ENCODE peak calls at places on chromosomes 5 and 9, in five cellular contexts. B is HepG2, A is H1, M is transverse colon, N is K562. F is an unnamed sample.

GRCh38 chr9:89527084-89527483 is 29.2 kb upstream of the SEMA4D start:
- DNase-seq in M (peak; percentile 40), N (no peak), A (no peak), B (no peak), F (peak; percentile 81)

GRCh38 chr9:79512251-79512650 is 59.5 kb upstream of the TLE4 start:
- DNase-seq in M (no peak), A (no peak), B (no peak), N (no peak), F (no peak)

GRCh38 chr9:8070779-8071444 is 271.3 kb upstream of the DMAC1 start:
- DNase-seq in A (peak; percentile 54), B (no peak), N (no peak), M (no peak), F (peak; percentile 28)

GRCh38 chr9:113349434-113350337 is at the start of gene BSPRY:
- DNase-seq in B (no peak), M (peak; percentile 68), N (no peak), A (peak; percentile 76), F (peak; percentile 53)

GRCh38 chr5:76765249-76765648 is 49.3 kb downstream of the F2R start:
- DNase-seq in M (no peak), B (no peak), N (no peak), A (no peak), F (no peak)

GRCh38 chr5:9835121-9835770 is 205.1 kb upstream of the TAS2R1 start:
- DNase-seq in M (no peak), B (no peak), A (peak; percentile 57), N (no peak), F (no peak)

GRCh38 chr9:89368550-89368949 is 50.2 kb downstream of the SECISBP2 start:
- DNase-seq in N (no peak), M (no peak), A (no peak), B (no peak), F (no peak)

GRCh38 chr9:121551985-121552753 is 52.5 kb upstream of the GGTA1 start:
- DNase-seq in N (no peak), M (no peak), B (no peak), A (no peak), F (no peak)

GRCh38 chr5:10232386-10232785 is 17.3 kb downstream of the ATPSCKMT start:
- DNase-seq in B (no peak), M (no peak), N (no peak), A (no peak), F (peak; percentile 16)

GRCh38 chr9:133371261-133371711 is 4.6 kb downstream of the SURF4 start:
- DNase-seq in B (no peak), N (peak; percentile 45), A (no peak), M (no peak), F (no peak)

GRCh38 chr9:105841562-105841961 is 147.2 kb downstream of the TMEM38B start:
- DNase-seq in B (no peak), M (no peak), A (no peak), N (no peak), F (no peak)

GRCh38 chr5:143217065-143217803 is 186.3 kb downstream of the NR3C1 start:
- DNase-seq in B (peak; percentile 32), A (no peak), N (peak; percentile 34), M (no peak), F (no peak)

GRCh38 chr5:180521101-180521500 is 26.9 kb downstream of the CNOT6 start:
- DNase-seq in N (no peak), M (no peak), A (no peak), B (no peak), F (no peak)

GRCh38 chr9:70049672-70050271 is 6.1 kb downstream of the MAMDC2 start:
- DNase-seq in A (peak; percentile 37), B (no peak), N (no peak), M (peak; percentile 71), F (peak; percentile 36)
- TF ChIP-seq EP300 in A (no peak), B (no peak), N (no peak), M (no peak), F (no peak)

GRCh38 chr5:126369995-126370731 is 53.0 kb upstream of the GRAMD2B start:
- DNase-seq in A (no peak), B (peak; percentile 83), M (no peak), N (no peak), F (no peak)

GRCh38 chr5:126373621-126374416 is 49.4 kb upstream of the GRAMD2B start:
- DNase-seq in M (no peak), A (no peak), B (no peak), N (no peak), F (no peak)

GRCh38 chr5:126369083-126369482 is 54.1 kb upstream of the GRAMD2B start:
- DNase-seq in A (no peak), B (no peak), M (no peak), N (no peak), F (no peak)

GRCh38 chr5:126368239-126368812 is 54.9 kb upstream of the GRAMD2B start:
- DNase-seq in B (peak; percentile 28), N (no peak), M (no peak), A (peak; percentile 54), F (no peak)

GRCh38 chr5:126370796-126371718 is 52.2 kb upstream of the GRAMD2B start:
- DNase-seq in N (no peak), M (peak; percentile 58), B (peak; percentile 75), A (no peak), F (peak; percentile 41)
- H3K4me3 ChIP-seq in N (no peak overlapping the region), M (peak overlapping the region; percentile 33), B (peak overlapping the region; percentile 55), A (no peak overlapping the region), F (peak overlapping the region; percentile 19)

GRCh38 chr9:131732636-131733340 is 7.1 kb downstream of the RAPGEF1 start:
- DNase-seq in N (no peak), A (no peak), B (no peak), M (no peak), F (no peak)
- TF ChIP-seq POLR2AphosphoS5 in N (no peak), A (no peak), B (no peak), M (no peak), F (no peak)

GRCh38 chr9:107685901-107686300 is 196.3 kb upstream of the KLF4 start:
- DNase-seq in B (no peak), N (no peak), A (no peak), M (no peak), F (no peak)

GRCh38 chr9:107681988-107682387 is 192.4 kb upstream of the KLF4 start:
- DNase-seq in N (no peak), B (no peak), A (no peak), M (no peak), F (no peak)

GRCh38 chr9:107683566-107683965 is 194.0 kb upstream of the KLF4 start:
- DNase-seq in M (peak; percentile 47), B (no peak), A (no peak), N (no peak), F (peak; percentile 43)

GRCh38 chr9:107685399-107685798 is 195.8 kb upstream of the KLF4 start:
- DNase-seq in B (no peak), M (no peak), A (no peak), N (no peak), F (no peak)

GRCh38 chr9:107684224-107684623 is 194.7 kb upstream of the KLF4 start:
- DNase-seq in N (no peak), M (no peak), A (no peak), B (no peak), F (no peak)
- TF ChIP-seq EP300 in N (no peak), M (no peak), A (no peak), B (no peak), F (no peak)

GRCh38 chr9:16869140-16869903 is 1.1 kb downstream of the BNC2 start:
- DNase-seq in A (no peak), B (no peak), N (no peak), M (peak; percentile 24), F (no peak)

GRCh38 chr9:16869961-16870605 is 387 bp downstream of the BNC2 start:
- DNase-seq in A (peak; percentile 56), M (peak; percentile 23), N (no peak), B (no peak), F (no peak)

GRCh38 chr9:16870606-16871357 is at the start of gene BNC2:
- DNase-seq in A (peak; percentile 84), N (no peak), M (peak; percentile 38), B (no peak), F (peak; percentile 91)

GRCh38 chr9:16867571-16868311 is 2.7 kb downstream of the BNC2 start:
- DNase-seq in N (no peak), B (peak; percentile 3), A (no peak), M (no peak), F (no peak)

GRCh38 chr9:16868706-16869105 is 1.8 kb downstream of the BNC2 start:
- DNase-seq in N (no peak), A (no peak), B (no peak), M (no peak), F (no peak)
- H3K4me3 ChIP-seq in N (no peak overlapping the region), A (peak overlapping the region; percentile 99), B (no peak overlapping the region), M (peak overlapping the region; percentile 75), F (no peak overlapping the region)

GRCh38 chr5:50965621-50966362 is 299.4 kb downstream of the PARP8 start:
- DNase-seq in A (peak; percentile 59), M (no peak), N (no peak), B (no peak), F (no peak)

GRCh38 chr5:50967388-50968039 is 301.1 kb downstream of the PARP8 start:
- DNase-seq in N (no peak), B (no peak), A (peak; percentile 60), M (no peak), F (no peak)

GRCh38 chr5:50969207-50970145 is 303.0 kb downstream of the PARP8 start:
- DNase-seq in B (no peak), A (peak; percentile 67), M (no peak), N (no peak), F (peak; percentile 74)

GRCh38 chr5:50966986-50967385 is 300.5 kb downstream of the PARP8 start:
- DNase-seq in B (no peak), A (no peak), M (no peak), N (no peak), F (no peak)

DNA sequence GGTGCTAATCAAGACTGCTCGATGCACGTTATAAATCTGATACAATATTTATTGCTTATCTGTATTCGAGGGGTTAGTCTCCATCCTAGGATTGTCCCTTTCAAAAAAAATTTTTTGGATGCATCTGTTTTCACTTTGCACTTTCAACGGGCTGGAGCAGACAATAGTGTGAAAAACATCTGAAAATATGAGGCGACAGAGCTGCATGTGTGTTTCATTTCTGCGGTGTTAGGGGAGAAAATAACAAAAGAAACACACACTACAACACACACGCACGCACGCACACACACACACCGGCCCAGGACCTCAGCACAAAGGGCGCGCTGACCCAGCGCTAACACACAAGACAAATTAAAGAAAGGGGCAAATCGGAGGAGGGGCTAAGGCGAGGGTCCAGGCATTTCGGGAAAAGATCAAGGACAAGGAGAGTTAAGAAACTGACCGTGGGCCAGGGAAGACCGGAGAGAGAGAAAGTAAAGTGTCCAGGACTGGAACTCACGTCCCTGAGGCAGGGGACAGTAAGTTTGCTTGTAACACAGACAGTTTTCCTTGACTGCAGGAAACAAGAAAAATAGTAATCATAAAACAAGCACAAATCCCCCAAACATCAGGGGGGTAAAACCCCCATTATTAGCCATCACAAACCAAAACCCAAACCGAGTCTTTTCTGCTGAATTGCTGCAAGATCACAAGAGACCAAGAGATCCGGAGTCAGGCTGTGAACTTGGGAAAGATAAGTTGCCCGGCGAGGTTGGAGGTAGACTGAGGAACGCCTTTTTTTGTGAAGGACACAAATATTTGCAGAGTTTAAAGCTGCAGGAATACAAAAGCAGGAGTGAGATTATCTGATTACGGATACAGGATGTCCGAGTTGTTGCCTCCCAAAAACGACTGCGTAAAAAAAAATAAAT is 302.1 kb downstream of the PARP8 start:
- DNase-seq in M (no peak), N (no peak), B (no peak), A (peak; percentile 52), F (no peak)
- TF ChIP-seq POLR2AphosphoS5 in M (no peak), N (no peak), B (no peak), A (no peak), F (no peak)

GRCh38 chr9:129234491-129234890 is 56.4 kb upstream of the IER5L start:
- DNase-seq in A (no peak), M (no peak), N (no peak), B (no peak), F (no peak)
- TF ChIP-seq EP300 in A (no peak), M (no peak), N (no peak), B (no peak), F (no peak)

F was measured in upper lobe of left lung.